ENCODE peak calls at places on chromosome 2, in six cellular contexts. C is A549, V is B cell, N is transverse colon, R is foreskin fibroblast, G is mesothelial cell of epicardium. J is an unnamed sample.

GRCh38 chr2:175853110-175853509 is 149.0 kb downstream of the LNPK start:
- DNase-seq in C (no peak), V (no peak), N (no peak), R (no peak), G (no peak), J (no peak)

GRCh38 chr2:98084151-98084868 is 2.7 kb upstream of the VWA3B start:
- DNase-seq in C (no peak), V (no peak), N (peak), R (no peak), G (no peak), J (no peak)

GRCh38 chr2:233186851-233187250 is 64.6 kb upstream of the ATG16L1 start:
- DNase-seq in C (no peak), V (no peak), N (no peak), R (no peak), G (no peak), J (no peak)

GRCh38 chr2:107585851-107586250 is 240.8 kb upstream of the RGPD4 start:
- DNase-seq in C (no peak), V (no peak), N (no peak), R (peak), G (no peak), J (no peak)

GRCh38 chr2:121491566-121491965 is 39.1 kb upstream of the RNU4ATAC start:
- DNase-seq in C (no peak), V (no peak), N (no peak), R (no peak), G (no peak), J (no peak)

GRCh38 chr2:66127656-66128055 is 307.3 kb upstream of the MEIS1 start:
- DNase-seq in C (no peak), V (no peak), N (no peak), R (no peak), G (no peak), J (no peak)

GRCh38 chr2:215626812-215627281 is 191.0 kb upstream of the FN1 start:
- DNase-seq in C (no peak), V (no peak), N (no peak), R (no peak), G (no peak), J (no peak)

GRCh38 chr2:6977095-6977777 is 60.0 kb downstream of the RNF144A start:
- DNase-seq in C (no peak), V (no peak), N (peak), R (no peak), G (no peak), J (no peak)

GRCh38 chr2:207289295-207290018 is 123.7 kb upstream of the KLF7 start:
- DNase-seq in C (no peak), V (no peak), N (no peak), R (no peak), G (no peak), J (no peak)

GRCh38 chr2:26504002-26504401 is 26.1 kb upstream of the OTOF start:
- DNase-seq in C (no peak), V (no peak), N (no peak), R (no peak), G (no peak), J (no peak)

GRCh38 chr2:23711979-23712755 is 214.8 kb downstream of the ATAD2B start:
- DNase-seq in C (no peak), V (no peak), N (no peak), R (no peak), G (no peak), J (no peak)

GRCh38 chr2:201402651-201403573 is 45.8 kb upstream of the FLACC1 start:
- DNase-seq in C (no peak), V (no peak), N (no peak), R (no peak), G (no peak), J (no peak)

GRCh38 chr2:145423809-145424208 is 903.9 kb upstream of the ZEB2 start:
- DNase-seq in C (no peak), V (no peak), N (no peak), R (no peak), G (no peak), J (no peak)

DNA sequence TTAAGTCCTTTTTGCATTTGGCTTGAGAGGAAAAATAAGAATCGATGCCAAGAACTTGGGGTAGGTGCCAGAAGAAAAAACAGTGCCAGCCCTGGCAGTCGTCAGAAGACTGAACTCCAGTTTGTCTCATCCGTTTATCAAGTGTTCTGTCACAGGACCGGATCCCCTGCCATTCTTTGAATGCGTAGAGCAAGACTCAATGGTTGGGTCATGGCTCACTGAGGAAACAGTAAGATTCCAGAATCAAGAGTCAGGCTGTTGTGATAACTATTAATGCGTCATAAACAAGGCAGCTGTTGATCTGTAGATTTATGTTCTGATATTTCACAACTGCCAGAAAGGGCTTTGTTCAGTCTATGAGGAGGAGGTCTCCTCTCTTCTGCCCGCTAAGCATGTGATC is 133.1 kb downstream of the GFPT1 start:
- DNase-seq in C (peak), V (no peak), N (peak), R (peak), G (no peak), J (no peak)
- TF ChIP-seq CTCF in C (no peak), V (no peak), N (no peak), R (no peak), G (no peak), J (no peak)

DNA sequence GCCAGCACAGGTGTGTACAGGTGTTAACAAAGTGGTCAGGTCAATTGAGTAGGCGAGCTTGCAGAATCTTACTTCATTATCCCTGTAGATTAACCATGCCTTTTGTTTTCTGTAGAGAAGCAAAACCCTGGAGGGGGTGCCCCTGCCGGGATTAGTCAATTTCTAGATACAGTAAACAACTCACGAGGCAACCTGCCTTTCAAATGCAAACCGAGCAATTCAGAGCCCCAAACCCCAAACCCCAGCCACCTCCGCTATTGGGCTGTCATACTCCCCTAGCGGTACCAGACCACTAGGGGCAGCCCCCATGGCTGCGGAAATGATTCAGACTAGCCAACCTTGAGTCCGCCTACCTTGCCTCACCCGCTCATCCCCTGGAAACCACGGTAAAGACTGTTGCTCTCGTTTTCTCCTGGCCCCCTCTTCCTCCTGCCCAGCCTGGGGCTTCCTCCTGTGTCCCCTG is 61.4 kb upstream of the KIF5C start:
- DNase-seq in C (no peak), V (peak), N (peak), R (no peak), G (no peak), J (no peak)
- TF ChIP-seq CTCF in C (no peak), V (peak), N (no peak), R (no peak), G (no peak), J (peak)

DNA sequence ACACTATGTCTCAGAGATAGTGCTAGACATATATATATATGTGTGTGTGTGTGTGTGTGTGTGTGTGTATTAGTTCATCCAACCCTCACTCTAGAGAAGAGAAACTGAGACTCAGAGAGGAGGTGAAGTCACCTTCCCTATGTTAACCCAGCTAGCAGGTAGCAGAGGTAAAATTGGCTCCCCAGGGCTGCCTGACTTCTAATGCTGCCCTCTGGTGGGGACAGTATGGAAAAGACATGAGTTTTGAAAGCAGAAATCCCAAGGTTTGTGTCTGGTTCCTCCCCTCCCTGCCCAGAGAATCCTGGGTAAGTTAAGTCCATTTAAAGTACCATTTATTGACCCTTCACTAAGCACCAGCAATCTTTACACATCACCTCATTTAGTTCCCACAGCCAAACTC is 137.7 kb downstream of the THNSL2 start:
- DNase-seq in C (peak), V (no peak), N (no peak), R (no peak), G (no peak), J (no peak)
- TF ChIP-seq CTCF in C (peak), V (peak), N (no peak), R (peak), G (no peak), J (peak)

DNA sequence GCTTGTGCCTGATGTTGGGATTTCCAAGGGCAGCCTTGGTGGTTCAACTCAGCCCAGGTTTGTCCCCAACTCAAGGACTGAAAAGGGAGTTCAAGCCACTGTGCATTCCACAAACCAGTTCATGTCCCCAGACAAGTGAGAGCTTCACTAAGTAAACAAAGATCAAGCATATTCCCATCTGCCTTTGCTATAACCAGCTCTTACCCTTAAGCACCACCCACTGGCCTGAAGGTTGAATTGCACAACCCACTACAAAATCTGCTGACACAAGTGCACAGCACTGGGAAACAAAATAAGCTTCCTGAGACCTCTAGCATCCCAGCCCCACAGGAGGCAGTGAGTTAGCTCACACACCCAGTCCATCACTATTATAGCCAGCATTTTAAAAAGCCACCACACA is 516.7 kb downstream of the NR4A2 start:
- DNase-seq in C (no peak), V (no peak), N (no peak), R (no peak), G (no peak), J (no peak)
- TF ChIP-seq CTCF in C (no peak), V (no peak), N (no peak), R (no peak), G (peak), J (peak)

GRCh38 chr2:203928849-203929248 is 7.7 kb upstream of the ICOS start:
- DNase-seq in C (no peak), V (no peak), N (no peak), R (no peak), G (no peak), J (no peak)
- TF ChIP-seq CTCF in C (peak), V (no peak), N (no peak), R (peak), G (peak), J (peak)

DNA sequence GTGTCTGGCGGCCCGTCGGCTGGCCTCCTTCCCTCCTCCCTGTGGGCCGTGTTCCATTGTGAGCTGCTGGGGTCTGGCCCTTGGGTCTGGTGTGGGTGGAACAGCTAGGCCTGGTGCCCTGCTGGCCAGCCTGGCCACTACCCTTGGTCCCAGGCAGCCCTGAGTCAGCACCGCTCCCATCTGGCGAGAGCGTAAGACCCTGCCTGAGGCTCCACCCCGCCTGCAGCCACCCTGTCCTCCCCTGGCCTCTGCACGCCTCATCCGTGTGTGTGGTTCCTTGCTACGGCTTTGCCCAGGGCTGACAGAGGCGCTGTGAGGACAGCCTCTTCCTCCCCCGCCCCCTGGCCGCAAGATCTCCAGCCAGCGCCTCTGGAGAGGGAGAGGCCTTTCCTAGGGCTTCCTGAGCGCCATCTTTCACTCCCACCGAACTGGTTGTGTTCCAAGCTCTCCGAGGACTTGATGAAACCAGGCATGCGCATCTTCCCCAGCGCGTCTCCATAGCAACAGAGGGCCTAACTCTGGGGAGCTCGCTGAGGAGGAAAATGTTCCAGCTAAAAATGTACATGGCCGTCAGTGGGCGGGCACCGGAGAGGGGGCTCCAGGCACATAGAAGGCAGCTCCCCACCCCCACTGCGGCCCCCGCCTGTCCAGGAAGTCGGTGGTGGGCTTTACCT is 83.0 kb downstream of the STPG4 start:
- DNase-seq in C (no peak), V (no peak), N (peak), R (peak), G (no peak), J (no peak)
- TF ChIP-seq CTCF in C (no peak), V (no peak), N (no peak), R (no peak), G (no peak), J (no peak)

GRCh38 chr2:56009758-56010534 is 86.4 kb upstream of the EFEMP1 start:
- DNase-seq in C (peak), V (no peak), N (no peak), R (peak), G (no peak), J (no peak)
- TF ChIP-seq CTCF in C (peak), V (peak), N (peak), R (peak), G (peak), J (peak)

GRCh38 chr2:190635781-190636180 is 13.1 kb upstream of the NAB1 start:
- DNase-seq in C (no peak), V (no peak), N (no peak), R (no peak), G (no peak), J (no peak)
- TF ChIP-seq CTCF in C (peak), V (no peak), N (no peak), R (no peak), G (no peak), J (no peak)